ENCODE peak calls at places on chromosomes 16 and 17, in five cellular contexts. G, B, P, I and V are unnamed samples.

GRCh38 chr16:67088551-67088950 is 21.2 kb upstream of the PHAF1 start:
- DNase-seq in G (no peak), B (no peak), P (no peak), I (no peak), V (no peak)

GRCh38 chr16:89722392-89723278 is 1.3 kb downstream of the ZNF276 start:
- DNase-seq in G (no peak), B (peak), P (no peak), I (peak), V (no peak)

GRCh38 chr17:4948166-4948996 is at the start of gene PFN1:
- DNase-seq in G (peak), B (peak), P (no peak), I (peak), V (peak)

GRCh38 chr16:4639899-4640509 is 15.4 kb downstream of the MGRN1 start:
- DNase-seq in G (no peak), B (no peak), P (no peak), I (no peak), V (no peak)

GRCh38 chr17:70597774-70598173 is 428.4 kb downstream of the KCNJ2 start:
- DNase-seq in G (peak), B (no peak), P (no peak), I (no peak), V (no peak)

GRCh38 chr16:50474138-50474537 is 74.1 kb upstream of the NKD1 start:
- DNase-seq in G (peak), B (no peak), P (no peak), I (no peak), V (no peak)

GRCh38 chr17:81599719-81600486 is 37.0 kb downstream of the NPLOC4 start:
- DNase-seq in G (no peak), B (no peak), P (no peak), I (no peak), V (no peak)

GRCh38 chr17:76314392-76315227 is 6.5 kb upstream of the QRICH2 start:
- DNase-seq in G (no peak), B (no peak), P (no peak), I (no peak), V (no peak)

GRCh38 chr17:27651411-27652345 is 20.7 kb downstream of the LGALS9 start:
- DNase-seq in G (no peak), B (no peak), P (no peak), I (no peak), V (peak)

GRCh38 chr16:79071424-79071823 is 529.1 kb downstream of the MAF start:
- DNase-seq in G (peak), B (no peak), P (no peak), I (no peak), V (no peak)

GRCh38 chr16:81004646-81005353 is 1.9 kb downstream of the CMC2 start:
- DNase-seq in G (peak), B (no peak), P (no peak), I (no peak), V (no peak)

GRCh38 chr16:19132898-19133297 is 19.1 kb downstream of the ITPRIPL2 start:
- DNase-seq in G (no peak), B (no peak), P (no peak), I (no peak), V (no peak)

GRCh38 chr17:48548687-48549621 is 4.0 kb upstream of the HOXB2 start:
- DNase-seq in G (no peak), B (no peak), P (no peak), I (no peak), V (no peak)

GRCh38 chr16:2022723-2023097 is 3.1 kb downstream of the NPW start:
- DNase-seq in G (no peak), B (no peak), P (no peak), I (no peak), V (peak)

GRCh38 chr16:57013268-57013667 is 23.9 kb downstream of the NLRC5 start:
- DNase-seq in G (no peak), B (no peak), P (no peak), I (no peak), V (no peak)

GRCh38 chr17:76353004-76353598 is 615 bp downstream of the PRPSAP1 start:
- DNase-seq in G (no peak), B (no peak), P (no peak), I (peak), V (peak)